ENCODE peak calls at places on chromosomes 11 and 22, in five cellular contexts. P is stomach, R is suprapubic skin, O is IMR-90, Y is tibial artery. I is an unnamed sample.
A peak's percentile ranks its signal among the peaks of the same experiment; 100 is the strongest.

GRCh38 chr22:17773606-17774205 is 563 bp downstream of the BID start:
- DNase-seq in O (peak; percentile 28), R (no peak), P (peak; percentile 59), Y (no peak), I (peak; percentile 47)

GRCh38 chr22:24845036-24845918 is 39.3 kb downstream of the SGSM1 start:
- DNase-seq in R (no peak), Y (peak; percentile 75), P (no peak), O (peak; percentile 9), I (peak; percentile 3)

GRCh38 chr11:11478687-11479086 is 125.6 kb upstream of the CSNK2A3 start:
- DNase-seq in P (no peak), R (no peak), Y (no peak), O (no peak), I (no peak)

GRCh38 chr11:69647761-69648497 is 7.0 kb downstream of the CCND1 start:
- DNase-seq in P (no peak), Y (no peak), O (no peak), R (no peak), I (no peak)

GRCh38 chr11:32569313-32569881 is 14.2 kb upstream of the EIF3M start:
- DNase-seq in O (no peak), R (no peak), Y (no peak), P (no peak), I (no peak)

GRCh38 chr11:70755410-70756158 is 357.3 kb downstream of the CTTN start:
- DNase-seq in R (no peak), Y (peak; percentile 55), P (peak; percentile 85), O (peak; percentile 46), I (peak; percentile 85)

GRCh38 chr22:25357606-25358420 is 138.4 kb downstream of the CRYBB2 start:
- DNase-seq in Y (no peak), R (peak; percentile 76), P (no peak), O (no peak), I (no peak)

GRCh38 chr22:25027552-25027951 is 75.0 kb downstream of the KIAA1671 start:
- DNase-seq in O (no peak), Y (no peak), R (no peak), P (no peak), I (no peak)

GRCh38 chr11:66316849-66317251 is at the start of gene CD248:
- DNase-seq in O (peak; percentile 78), Y (peak; percentile 57), P (no peak), R (no peak), I (no peak)

GRCh38 chr11:1010551-1011319 is 25.8 kb downstream of the MUC6 start:
- DNase-seq in R (no peak), O (no peak), P (no peak), Y (no peak), I (no peak)

GRCh38 chr11:96905084-96905641 is 515.4 kb downstream of the JRKL start:
- DNase-seq in R (no peak), O (no peak), Y (no peak), P (no peak), I (no peak)

GRCh38 chr11:61511383-61511782 is 2.8 kb downstream of the LRRC10B start:
- DNase-seq in Y (no peak), P (no peak), O (no peak), R (no peak), I (no peak)

GRCh38 chr11:11044137-11044855 is 186.4 kb upstream of the ZBED5 start:
- DNase-seq in R (no peak), P (no peak), Y (no peak), O (no peak), I (no peak)

GRCh38 chr11:76610871-76611475 is 59.6 kb downstream of the LRRC32 start:
- DNase-seq in P (no peak), Y (no peak), O (no peak), R (peak; percentile 73), I (no peak)

DNA sequence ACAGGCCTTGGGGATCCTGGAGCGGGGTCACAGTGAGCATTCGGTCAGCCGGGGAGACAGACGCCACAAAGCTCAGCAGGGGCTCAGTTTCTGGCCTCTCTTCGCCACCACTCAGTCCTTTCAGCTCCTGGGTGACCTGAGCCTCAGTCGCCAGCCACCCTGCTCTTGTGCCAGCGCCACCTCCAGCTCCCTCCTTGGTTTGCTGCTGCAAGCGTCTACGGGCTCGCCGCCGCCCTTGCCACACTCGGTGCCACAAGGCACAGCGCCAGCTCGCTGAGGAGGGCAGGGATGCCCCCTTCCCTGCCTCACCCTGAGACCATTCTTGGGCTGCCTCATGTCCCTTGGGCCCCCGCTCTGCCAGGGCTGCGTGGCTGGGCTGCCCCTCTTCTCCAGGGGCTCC is 1.5 kb upstream of the EEF1G start:
- DNase-seq in R (no peak), Y (no peak), P (peak; percentile 63), O (no peak), I (no peak)
- H3K36me3 ChIP-seq in R (peaks cover 53% of the 10 kb centered on the region), Y (peaks cover 33% of the 10 kb centered on the region), P (peaks cover 29% of the 10 kb centered on the region), O (peaks cover 43% of the 10 kb centered on the region), I (peaks cover 43% of the 10 kb centered on the region)

GRCh38 chr11:64048042-64048854 is 12.5 kb downstream of the FLRT1 start:
- DNase-seq in R (no peak), P (no peak), Y (no peak), O (no peak), I (no peak)
- TF ChIP-seq CTCF in R (no peak), P (no peak), Y (no peak), O (no peak), I (no peak)

DNA sequence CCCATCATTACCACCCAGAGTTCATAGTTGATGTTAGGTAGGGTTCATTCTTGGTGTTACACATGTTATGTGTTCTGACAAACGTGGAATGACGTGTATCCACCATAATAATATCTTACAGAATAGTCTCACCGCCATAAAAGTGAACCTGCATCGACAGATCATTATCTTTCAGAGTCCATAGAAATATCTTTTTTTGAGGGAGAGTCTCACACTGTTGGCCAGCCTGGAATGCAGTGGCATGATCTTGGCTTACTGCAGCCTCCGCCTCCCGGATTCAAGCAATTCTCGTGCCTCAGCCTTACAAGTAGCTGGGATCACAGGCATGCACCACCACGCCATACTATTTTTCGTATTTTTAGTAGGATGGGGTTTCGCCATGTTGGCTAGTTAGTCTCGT is 113.9 kb downstream of the BCR start:
- DNase-seq in P (no peak), R (no peak), O (no peak), Y (no peak), I (no peak)
- H3K36me3 ChIP-seq in P (peaks cover 46% of the 10 kb centered on the region), R (peaks cover 85% of the 10 kb centered on the region), O (peaks cover 56% of the 10 kb centered on the region), Y (peaks cover 69% of the 10 kb centered on the region), I (peaks cover 10% of the 10 kb centered on the region)

GRCh38 chr22:22803285-22803853 is 84.2 kb upstream of the IGLL5 start:
- DNase-seq in P (no peak), O (no peak), Y (no peak), R (no peak), I (no peak)

GRCh38 chr22:22799561-22799960 is 88.1 kb upstream of the IGLL5 start:
- DNase-seq in O (no peak), P (no peak), Y (no peak), R (no peak), I (no peak)

GRCh38 chr22:22798716-22799115 is 88.9 kb upstream of the IGLL5 start:
- DNase-seq in P (no peak), O (no peak), Y (no peak), R (no peak), I (no peak)

GRCh38 chr22:22800716-22801115 is 86.9 kb upstream of the IGLL5 start:
- DNase-seq in Y (no peak), R (no peak), O (peak; percentile 4), P (no peak), I (no peak)

DNA sequence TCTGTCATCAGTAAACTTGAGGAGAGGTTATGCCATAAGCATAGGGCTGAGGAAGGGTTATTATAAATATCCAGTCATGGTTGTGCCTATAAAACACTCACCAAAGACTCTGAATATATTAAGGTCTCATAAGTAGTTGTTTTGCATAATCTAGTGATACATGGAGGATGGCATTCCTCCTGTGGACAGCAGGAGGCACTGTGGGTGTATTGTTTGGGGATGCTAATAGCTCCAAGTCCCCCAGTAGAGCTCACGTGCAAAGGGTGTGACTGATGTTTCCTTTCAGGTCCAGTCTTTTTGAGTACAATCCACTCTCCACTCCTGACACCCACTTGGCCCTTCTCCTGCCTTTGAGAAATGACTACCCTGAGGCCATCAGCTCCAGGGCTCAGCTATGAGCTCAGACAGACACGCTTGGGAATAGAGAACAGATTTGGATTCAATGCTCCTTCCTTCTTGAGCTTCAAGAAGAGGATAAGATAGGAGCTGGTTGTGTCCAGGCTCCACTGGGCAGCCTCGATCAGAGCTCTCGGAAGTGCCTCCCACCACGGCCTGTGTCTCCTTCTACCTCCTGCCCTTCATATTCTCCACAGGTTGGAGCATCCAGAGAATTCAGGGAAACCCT is 85.2 kb upstream of the IGLL5 start:
- DNase-seq in R (no peak), Y (no peak), P (no peak), O (no peak), I (no peak)
- TF ChIP-seq CTCF in R (no peak), Y (no peak), P (no peak), O (peak; percentile 13), I (peak; percentile 39)

GRCh38 chr11:108708173-108708572 is 43.3 kb downstream of the DDX10 start:
- DNase-seq in Y (no peak), O (no peak), R (no peak), P (no peak), I (no peak)
- H3K36me3 ChIP-seq in Y (peaks cover 47% of the 10 kb centered on the region), O (peaks cover 17% of the 10 kb centered on the region), R (peaks cover 57% of the 10 kb centered on the region), P (peaks cover 12% of the 10 kb centered on the region), I (peaks cover 71% of the 10 kb centered on the region)

GRCh38 chr11:57344826-57345225 is 6.7 kb downstream of the P2RX3 start:
- DNase-seq in Y (no peak), P (no peak), R (no peak), O (no peak), I (no peak)
- TF ChIP-seq CTCF in Y (no peak), P (no peak), R (no peak), O (no peak), I (no peak)